ENCODE peak calls at places on chromosomes 2 and 18, in six cellular contexts. One of them, this sample, is unnamed.
A peak's percentile ranks its signal among the peaks of the same experiment; 100 is the strongest.

GRCh38 chr2:207274541-207274940 is 108.8 kb upstream of the KLF7 start:
- DNase-seq in Panc1: no peak
- DNase-seq in CD8-positive, alpha-beta T cell: no peak
- DNase-seq in foreskin fibroblast: no peak
- DNase-seq in prostate gland: no peak
- DNase-seq in IMR-90: no peak
- DNase-seq in this sample: peak; percentile 50

GRCh38 chr2:196365923-196366322 is 194.5 kb upstream of the STK17B start:
- DNase-seq in Panc1: no peak
- DNase-seq in foreskin fibroblast: no peak
- DNase-seq in prostate gland: no peak
- DNase-seq in IMR-90: no peak
- DNase-seq in CD8-positive, alpha-beta T cell: no peak
- DNase-seq in this sample: no peak

GRCh38 chr2:24435391-24436316 is 55.4 kb upstream of the NCOA1 start:
- DNase-seq in prostate gland: peak; percentile 75
- DNase-seq in foreskin fibroblast: peak; percentile 83
- DNase-seq in IMR-90: peak; percentile 65
- DNase-seq in Panc1: no peak
- DNase-seq in CD8-positive, alpha-beta T cell: no peak
- DNase-seq in this sample: no peak

GRCh38 chr2:181203412-181203811 is 223.0 kb downstream of the UBE2E3 start:
- DNase-seq in Panc1: peak; percentile 7
- DNase-seq in prostate gland: no peak
- DNase-seq in IMR-90: peak; percentile 83
- DNase-seq in foreskin fibroblast: peak; percentile 93
- DNase-seq in CD8-positive, alpha-beta T cell: no peak
- DNase-seq in this sample: peak; percentile 50

GRCh38 chr2:118805061-118805690 is 42.3 kb downstream of the EN1 start:
- DNase-seq in foreskin fibroblast: no peak
- DNase-seq in IMR-90: no peak
- DNase-seq in prostate gland: no peak
- DNase-seq in CD8-positive, alpha-beta T cell: no peak
- DNase-seq in Panc1: no peak
- DNase-seq in this sample: no peak

GRCh38 chr18:47415888-47416287 is 164.4 kb upstream of the SKOR2 start:
- DNase-seq in IMR-90: no peak
- DNase-seq in prostate gland: no peak
- DNase-seq in Panc1: no peak
- DNase-seq in foreskin fibroblast: no peak
- DNase-seq in CD8-positive, alpha-beta T cell: no peak
- DNase-seq in this sample: no peak

GRCh38 chr2:217349251-217349650 is 489.4 kb upstream of the TNP1 start:
- DNase-seq in CD8-positive, alpha-beta T cell: no peak
- DNase-seq in foreskin fibroblast: no peak
- DNase-seq in prostate gland: no peak
- DNase-seq in Panc1: no peak
- DNase-seq in IMR-90: no peak
- DNase-seq in this sample: no peak

GRCh38 chr18:77234504-77235365 is 14.9 kb upstream of the GALR1 start:
- DNase-seq in prostate gland: no peak
- DNase-seq in foreskin fibroblast: no peak
- DNase-seq in CD8-positive, alpha-beta T cell: no peak
- DNase-seq in IMR-90: no peak
- DNase-seq in Panc1: no peak
- DNase-seq in this sample: no peak

GRCh38 chr2:59276033-59276432 is 1034.9 kb upstream of the FANCL start:
- DNase-seq in Panc1: no peak
- DNase-seq in CD8-positive, alpha-beta T cell: no peak
- DNase-seq in IMR-90: no peak
- DNase-seq in foreskin fibroblast: no peak
- DNase-seq in prostate gland: no peak
- DNase-seq in this sample: no peak

GRCh38 chr2:43300781-43301586 is 74.6 kb upstream of the ZFP36L2 start:
- DNase-seq in foreskin fibroblast: peak; percentile 57
- DNase-seq in prostate gland: peak; percentile 50
- DNase-seq in CD8-positive, alpha-beta T cell: no peak
- DNase-seq in IMR-90: no peak
- DNase-seq in Panc1: no peak
- DNase-seq in this sample: no peak

GRCh38 chr2:217297096-217297495 is 437.2 kb upstream of the TNP1 start:
- DNase-seq in prostate gland: no peak
- DNase-seq in foreskin fibroblast: no peak
- DNase-seq in CD8-positive, alpha-beta T cell: no peak
- DNase-seq in Panc1: no peak
- DNase-seq in IMR-90: no peak
- DNase-seq in this sample: no peak

GRCh38 chr2:109533823-109534222 is 79.9 kb downstream of the SEPTIN10 start:
- DNase-seq in CD8-positive, alpha-beta T cell: no peak
- DNase-seq in prostate gland: no peak
- DNase-seq in IMR-90: no peak
- DNase-seq in Panc1: no peak
- DNase-seq in foreskin fibroblast: no peak
- DNase-seq in this sample: no peak

GRCh38 chr2:116918574-116918973 is 895.9 kb upstream of the DDX18 start:
- DNase-seq in foreskin fibroblast: no peak
- DNase-seq in CD8-positive, alpha-beta T cell: no peak
- DNase-seq in Panc1: no peak
- DNase-seq in IMR-90: no peak
- DNase-seq in prostate gland: no peak
- DNase-seq in this sample: no peak

GRCh38 chr2:64283641-64284371 is 139.6 kb upstream of the PELI1 start:
- DNase-seq in foreskin fibroblast: peak; percentile 59
- DNase-seq in prostate gland: no peak
- DNase-seq in IMR-90: no peak
- DNase-seq in Panc1: no peak
- DNase-seq in CD8-positive, alpha-beta T cell: no peak
- DNase-seq in this sample: no peak

DNA sequence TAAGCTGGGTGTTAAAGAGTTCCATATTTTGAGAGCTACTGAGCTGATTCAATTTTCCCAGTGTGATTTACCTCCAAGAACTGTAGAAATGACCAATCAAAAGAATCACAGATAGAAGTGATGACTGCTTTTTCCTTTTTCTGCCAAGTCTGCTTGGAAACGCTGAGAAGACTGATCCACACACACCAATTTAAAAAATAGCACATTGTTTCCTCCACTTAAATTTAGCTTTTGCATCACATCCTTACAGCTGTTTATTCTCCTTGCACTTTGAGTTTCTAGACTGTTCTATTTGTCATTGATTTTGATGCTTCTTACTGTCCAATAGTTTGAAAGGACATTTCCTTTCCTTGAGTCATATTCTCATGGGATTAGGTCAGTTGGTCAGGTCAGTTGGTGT is 590.3 kb upstream of the CHAC2 start:
- DNase-seq in CD8-positive, alpha-beta T cell: no peak
- DNase-seq in IMR-90: no peak
- DNase-seq in Panc1: no peak
- DNase-seq in prostate gland: no peak
- DNase-seq in foreskin fibroblast: no peak
- DNase-seq in this sample: no peak
- H3K4me3 ChIP-seq in CD8-positive, alpha-beta T cell: no peak overlapping the region
- H3K4me3 ChIP-seq in IMR-90: no peak overlapping the region
- H3K4me3 ChIP-seq in Panc1: no peak overlapping the region
- H3K4me3 ChIP-seq in prostate gland: no peak overlapping the region
- H3K4me3 ChIP-seq in foreskin fibroblast: no peak overlapping the region
- H3K4me3 ChIP-seq in this sample: no peak overlapping the region

DNA sequence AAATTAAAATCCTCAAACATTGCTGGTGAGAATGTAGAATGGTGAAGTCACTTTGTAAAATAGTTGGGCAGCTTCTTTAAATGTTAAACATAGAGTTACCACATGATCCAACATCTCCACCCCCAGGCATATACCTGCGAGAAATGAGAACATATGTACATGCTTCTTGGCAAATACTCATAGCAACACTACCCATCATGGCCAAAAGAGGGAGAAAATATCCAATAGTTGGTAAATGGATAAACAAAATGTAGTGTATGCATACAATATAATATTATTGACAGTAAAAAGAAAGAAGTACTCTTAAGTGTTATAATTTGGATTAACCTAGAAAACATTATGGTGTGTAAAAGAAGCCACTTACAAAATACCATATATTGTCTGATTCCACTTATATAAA is 185.9 kb downstream of the CDH7 start:
- DNase-seq in prostate gland: no peak
- DNase-seq in IMR-90: no peak
- DNase-seq in CD8-positive, alpha-beta T cell: no peak
- DNase-seq in foreskin fibroblast: no peak
- DNase-seq in Panc1: no peak
- DNase-seq in this sample: no peak
- TF ChIP-seq CTCF in prostate gland: no peak
- TF ChIP-seq CTCF in IMR-90: no peak
- TF ChIP-seq CTCF in CD8-positive, alpha-beta T cell: no peak
- TF ChIP-seq CTCF in foreskin fibroblast: no peak
- TF ChIP-seq CTCF in Panc1: no peak
- TF ChIP-seq CTCF in this sample: no peak

GRCh38 chr2:160628811-160629210 is 135.2 kb upstream of the RBMS1 start:
- DNase-seq in foreskin fibroblast: no peak
- DNase-seq in Panc1: no peak
- DNase-seq in prostate gland: no peak
- DNase-seq in CD8-positive, alpha-beta T cell: no peak
- DNase-seq in IMR-90: no peak
- DNase-seq in this sample: no peak
- H3K4me3 ChIP-seq in foreskin fibroblast: no peak overlapping the region
- H3K4me3 ChIP-seq in Panc1: no peak overlapping the region
- H3K4me3 ChIP-seq in prostate gland: no peak overlapping the region
- H3K4me3 ChIP-seq in CD8-positive, alpha-beta T cell: no peak overlapping the region
- H3K4me3 ChIP-seq in IMR-90: no peak overlapping the region
- H3K4me3 ChIP-seq in this sample: no peak overlapping the region

DNA sequence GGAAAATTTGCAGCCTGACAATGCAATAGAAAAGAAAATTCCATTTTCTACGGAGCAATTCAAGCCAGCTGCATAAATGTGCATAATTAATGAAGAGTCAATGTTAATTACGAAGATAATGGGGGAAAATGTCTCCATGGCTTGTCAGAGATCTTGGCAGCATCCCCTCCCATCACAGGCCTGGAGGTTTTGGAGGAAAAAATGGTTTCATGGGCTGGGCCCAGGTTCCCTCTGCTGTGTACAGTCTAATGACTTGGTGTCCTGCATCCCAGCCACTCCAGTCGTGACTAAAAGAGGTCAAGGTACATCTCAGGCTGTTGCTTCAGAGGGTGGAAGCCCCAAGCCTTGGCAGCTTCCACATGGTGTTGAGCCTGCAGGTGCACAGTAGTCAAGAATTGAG is 779.7 kb downstream of the DCDC2C start:
- DNase-seq in CD8-positive, alpha-beta T cell: no peak
- DNase-seq in prostate gland: no peak
- DNase-seq in Panc1: no peak
- DNase-seq in IMR-90: no peak
- DNase-seq in foreskin fibroblast: no peak
- DNase-seq in this sample: no peak
- TF ChIP-seq CTCF in CD8-positive, alpha-beta T cell: no peak
- TF ChIP-seq CTCF in prostate gland: no peak
- TF ChIP-seq CTCF in Panc1: no peak
- TF ChIP-seq CTCF in IMR-90: no peak
- TF ChIP-seq CTCF in foreskin fibroblast: no peak
- TF ChIP-seq CTCF in this sample: no peak

GRCh38 chr2:237859082-237859433 is 365 bp upstream of the RAMP1 start:
- DNase-seq in Panc1: no peak
- DNase-seq in foreskin fibroblast: no peak
- DNase-seq in prostate gland: no peak
- DNase-seq in CD8-positive, alpha-beta T cell: no peak
- DNase-seq in IMR-90: no peak
- DNase-seq in this sample: no peak

GRCh38 chr2:237859533-237860272 is at the start of gene RAMP1:
- DNase-seq in prostate gland: peak; percentile 41
- DNase-seq in Panc1: no peak
- DNase-seq in IMR-90: peak; percentile 17
- DNase-seq in CD8-positive, alpha-beta T cell: no peak
- DNase-seq in foreskin fibroblast: peak; percentile 51
- DNase-seq in this sample: no peak

GRCh38 chr2:237860273-237860935 is 981 bp downstream of the RAMP1 start:
- DNase-seq in CD8-positive, alpha-beta T cell: no peak
- DNase-seq in IMR-90: no peak
- DNase-seq in Panc1: no peak
- DNase-seq in prostate gland: no peak
- DNase-seq in foreskin fibroblast: no peak
- DNase-seq in this sample: no peak

GRCh38 chr2:237857791-237858190 is 1.6 kb upstream of the RAMP1 start:
- DNase-seq in Panc1: no peak
- DNase-seq in IMR-90: no peak
- DNase-seq in CD8-positive, alpha-beta T cell: no peak
- DNase-seq in prostate gland: no peak
- DNase-seq in foreskin fibroblast: no peak
- DNase-seq in this sample: no peak

DNA sequence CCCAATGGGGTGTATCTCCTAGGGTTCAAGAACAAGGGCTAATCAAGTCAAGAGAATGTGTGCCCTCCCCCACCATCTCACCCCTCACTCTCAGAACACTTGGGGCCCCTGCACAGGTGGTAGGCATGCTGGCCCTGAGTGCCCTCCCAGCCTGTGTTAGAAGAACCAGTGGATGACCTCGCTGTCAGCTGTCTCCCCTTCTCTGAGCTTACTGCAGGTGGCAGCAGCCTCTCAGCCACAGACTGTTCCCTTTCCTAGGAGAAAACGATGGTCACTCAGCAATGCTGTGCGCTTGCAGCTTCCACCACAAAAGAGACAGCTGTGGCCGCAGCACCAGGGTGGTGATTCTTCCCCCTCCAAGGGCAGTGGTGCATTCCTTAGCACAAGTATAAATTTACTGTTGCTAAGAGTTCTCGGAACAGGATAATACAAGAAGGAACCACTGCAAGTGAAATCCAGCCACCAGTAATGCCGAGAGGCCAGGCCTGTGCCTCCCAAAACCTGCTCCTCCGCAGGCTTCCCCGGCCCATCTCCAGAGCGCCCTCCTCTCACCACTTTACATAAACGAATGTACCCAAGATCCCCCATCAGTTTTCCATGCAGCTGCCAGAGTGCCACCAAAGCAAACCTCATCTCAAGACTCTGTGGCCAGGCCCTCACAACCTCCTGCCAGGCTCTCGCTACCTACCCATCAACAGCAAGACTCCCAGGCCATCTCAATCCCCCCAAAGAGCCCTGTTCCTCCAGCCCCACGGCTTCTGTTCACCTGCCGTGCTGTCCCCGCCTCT is 935 bp upstream of the RAMP1 start:
- DNase-seq in Panc1: peak; percentile 58
- DNase-seq in prostate gland: peak; percentile 71
- DNase-seq in foreskin fibroblast: peak; percentile 92
- DNase-seq in IMR-90: peak; percentile 91
- DNase-seq in CD8-positive, alpha-beta T cell: no peak
- DNase-seq in this sample: peak; percentile 67
- H3K4me3 ChIP-seq in Panc1: no peak overlapping the region
- H3K4me3 ChIP-seq in prostate gland: peak overlapping the region; percentile 58
- H3K4me3 ChIP-seq in foreskin fibroblast: no peak overlapping the region
- H3K4me3 ChIP-seq in IMR-90: no peak overlapping the region
- H3K4me3 ChIP-seq in CD8-positive, alpha-beta T cell: no peak overlapping the region
- H3K4me3 ChIP-seq in this sample: no peak overlapping the region

GRCh38 chr2:146701183-146701582 is 1143.6 kb upstream of the ACVR2A start:
- DNase-seq in IMR-90: no peak
- DNase-seq in Panc1: no peak
- DNase-seq in CD8-positive, alpha-beta T cell: no peak
- DNase-seq in prostate gland: no peak
- DNase-seq in foreskin fibroblast: peak; percentile 5
- DNase-seq in this sample: no peak
- TF ChIP-seq CTCF in IMR-90: no peak
- TF ChIP-seq CTCF in Panc1: no peak
- TF ChIP-seq CTCF in CD8-positive, alpha-beta T cell: no peak
- TF ChIP-seq CTCF in prostate gland: no peak
- TF ChIP-seq CTCF in foreskin fibroblast: no peak
- TF ChIP-seq CTCF in this sample: no peak